ENCODE peak calls at places on chromosomes 11 and 22, in nine cellular contexts. I is skeletal muscle cell; V is Peyer's patch; Z is KG1; P is activated naive CD4-positive, alpha-beta T cell; Y is stimulated activated effector memory CD8-positive, alpha-beta T cell treated with anti-CD3 and anti-CD28 coated beads, Interleukin-12 subunit alpha, Interleukin-12 subunit beta, amount 100 ng/mL, for 72 hours; K is RWPE1; L is iPS-NIHi11; B is T-helper 2 cell treated with Interferon-gamma antibody and Interleukin-4, amounts not matched to agents 5 μg/mL and 100 μg/mL, for 36 hours. Q is an unnamed sample.

GRCh38 chr11:128884703-128885338 is 6.3 kb upstream of the KCNJ5 start:
- DNase-seq in Z (peak), V (peak), L (peak), Y (peak), I (no peak), P (no peak), K (peak), B (peak), Q (peak)

GRCh38 chr11:47981667-47982404 is 1.5 kb downstream of the PTPRJ start:
- DNase-seq in P (no peak), I (no peak), Y (no peak), B (no peak), K (no peak), Z (no peak), L (no peak), V (peak), Q (no peak)

GRCh38 chr11:76067099-76067498 is 139.2 kb downstream of the WNT11 start:
- DNase-seq in Y (no peak), V (no peak), P (no peak), K (no peak), Z (no peak), I (no peak), B (no peak), L (no peak), Q (no peak)

GRCh38 chr11:10823152-10823579 is 14.4 kb upstream of the EIF4G2 start:
- DNase-seq in V (no peak), I (no peak), Y (no peak), K (no peak), Z (no peak), P (no peak), L (no peak), B (no peak), Q (no peak)

GRCh38 chr11:4713241-4713640 is 8.7 kb downstream of the MMP26 start:
- DNase-seq in Z (no peak), K (no peak), L (no peak), I (no peak), P (no peak), Y (no peak), B (no peak), V (no peak), Q (no peak)

GRCh38 chr11:71525188-71525937 is 1.7 kb upstream of the KRTAP5-7 start:
- DNase-seq in Z (no peak), Y (no peak), L (no peak), B (no peak), K (no peak), P (no peak), I (no peak), V (peak), Q (no peak)

GRCh38 chr22:29480512-29481264 is 670 bp downstream of the NEFH start:
- DNase-seq in V (no peak), L (peak), K (no peak), Y (peak), P (no peak), I (peak), Z (no peak), B (peak), Q (no peak)

GRCh38 chr22:36829370-36830002 is 12.7 kb upstream of the PVALB start:
- DNase-seq in Y (no peak), I (no peak), B (no peak), L (no peak), P (no peak), K (no peak), Z (no peak), V (no peak), Q (no peak)

GRCh38 chr22:42964994-42965699 is 49.8 kb downstream of the PACSIN2 start:
- DNase-seq in Z (peak), Y (no peak), B (peak), V (no peak), K (no peak), P (no peak), I (peak), L (peak), Q (no peak)

GRCh38 chr11:65637794-65638317 is at the start of gene SIPA1:
- DNase-seq in P (no peak), Y (peak), L (peak), V (peak), I (peak), K (peak), Z (peak), B (peak), Q (peak)

GRCh38 chr22:26432619-26433311 is 3.7 kb downstream of the ASPHD2 start:
- DNase-seq in P (no peak), Z (peak), I (no peak), K (no peak), V (no peak), Y (no peak), B (no peak), L (no peak), Q (no peak)

GRCh38 chr11:78192911-78193341 is 4.2 kb downstream of the USP35 start:
- DNase-seq in I (no peak), Z (no peak), V (no peak), K (no peak), B (no peak), P (no peak), L (no peak), Y (no peak), Q (no peak)

GRCh38 chr11:73907191-73907590 is 30.4 kb downstream of the PAAF1 start:
- DNase-seq in Y (peak), K (peak), I (no peak), V (peak), L (peak), B (no peak), Z (no peak), P (no peak), Q (no peak)

GRCh38 chr11:44761546-44761961 is 34.8 kb downstream of the TSPAN18 start:
- DNase-seq in L (no peak), Y (no peak), I (no peak), K (no peak), P (no peak), Z (no peak), B (no peak), V (no peak), Q (no peak)

GRCh38 chr11:8828055-8828454 is 82.9 kb upstream of the AKIP1 start:
- DNase-seq in Y (no peak), K (no peak), L (no peak), I (no peak), B (no peak), Z (no peak), P (no peak), V (no peak), Q (no peak)

GRCh38 chr11:17653606-17654005 is 65.8 kb upstream of the MYOD1 start:
- DNase-seq in I (peak), Z (no peak), Y (no peak), V (no peak), P (no peak), L (no peak), K (no peak), B (no peak), Q (no peak)

GRCh38 chr11:92829121-92829520 is 140.3 kb upstream of the MTNR1B start:
- DNase-seq in P (no peak), Z (no peak), B (no peak), V (no peak), K (no peak), I (no peak), Y (no peak), L (no peak), Q (peak)